ENCODE peak calls at places on chromosomes 3 and 15, in six cellular contexts. A is fibroblast of mammary gland, L is psoas muscle, H is AG10803, M is GM12878, K is testis. V is an unnamed sample.

GRCh38 chr15:82643992-82644391 is 3.2 kb downstream of the CPEB1 start:
- DNase-seq in H (no peak), L (no peak), M (no peak), A (no peak), K (no peak), V (no peak)

GRCh38 chr3:194265505-194265892 is 85.6 kb downstream of the CPN2 start:
- DNase-seq in M (no peak), K (peak), A (peak), H (peak), L (peak), V (peak)

GRCh38 chr3:44235604-44236484 is 5.8 kb upstream of the TOPAZ1 start:
- DNase-seq in H (peak), A (peak), M (peak), L (peak), K (peak), V (peak)

GRCh38 chr3:188165596-188165995 is 11.6 kb downstream of the LPP start:
- DNase-seq in K (no peak), L (no peak), M (no peak), A (peak), H (no peak), V (no peak)

GRCh38 chr3:178672263-178672662 is 136.0 kb downstream of the KCNMB2 start:
- DNase-seq in L (no peak), A (no peak), H (peak), M (no peak), K (no peak), V (no peak)

GRCh38 chr3:28053759-28054158 is 187.7 kb upstream of the CMC1 start:
- DNase-seq in K (no peak), L (no peak), M (no peak), A (peak), H (peak), V (no peak)

GRCh38 chr15:42215854-42216829 is 8.0 kb upstream of the VPS39 start:
- DNase-seq in K (no peak), M (no peak), L (no peak), A (peak), H (no peak), V (no peak)

GRCh38 chr15:75091814-75092213 is 68.4 kb downstream of the PPCDC start:
- DNase-seq in M (peak), L (no peak), K (no peak), H (peak), A (peak), V (peak)

GRCh38 chr15:60858511-60859085 is 370.5 kb downstream of the RORA start:
- DNase-seq in K (peak), M (no peak), L (no peak), H (peak), A (no peak), V (no peak)

GRCh38 chr15:101159096-101159935 is 92.5 kb downstream of the CHSY1 start:
- DNase-seq in H (no peak), A (no peak), L (no peak), M (no peak), K (no peak), V (no peak)

GRCh38 chr15:81296218-81296617 is 27.7 kb downstream of the STARD5 start:
- DNase-seq in A (no peak), M (no peak), L (no peak), K (no peak), H (no peak), V (no peak)

GRCh38 chr3:30347679-30348216 is 258.7 kb upstream of the TGFBR2 start:
- DNase-seq in H (peak), L (no peak), A (peak), M (no peak), K (no peak), V (no peak)

GRCh38 chr3:130814691-130815472 is 68.3 kb upstream of the PIK3R4 start:
- DNase-seq in H (no peak), K (no peak), A (no peak), L (no peak), M (no peak), V (no peak)

GRCh38 chr3:31250116-31250813 is 282.5 kb upstream of the STT3B start:
- DNase-seq in M (no peak), A (no peak), L (no peak), K (no peak), H (peak), V (no peak)

GRCh38 chr3:179661777-179662176 is 8.9 kb downstream of the USP13 start:
- DNase-seq in H (no peak), L (no peak), K (no peak), M (no peak), A (no peak), V (no peak)

GRCh38 chr3:193680220-193680619 is 87.2 kb downstream of the OPA1 start:
- DNase-seq in K (no peak), M (no peak), L (no peak), A (peak), H (peak), V (no peak)

GRCh38 chr3:99084156-99084555 is 182.7 kb upstream of the DCBLD2 start:
- DNase-seq in H (no peak), L (no peak), A (no peak), K (no peak), M (no peak), V (no peak)
- H3K4me3 ChIP-seq in H (no peak), L (no peak), A (no peak), K (no peak), M (no peak), V (no peak)

GRCh38 chr3:18987070-18987469 is 161.2 kb upstream of the KCNH8 start:
- DNase-seq in H (no peak), A (no peak), M (no peak), K (no peak), L (no peak), V (no peak)

GRCh38 chr3:18989237-18989812 is 159.0 kb upstream of the KCNH8 start:
- DNase-seq in H (no peak), A (no peak), L (no peak), K (no peak), M (no peak), V (no peak)

GRCh38 chr3:18982920-18983319 is 165.4 kb upstream of the KCNH8 start:
- DNase-seq in M (no peak), K (no peak), A (no peak), H (no peak), L (no peak), V (no peak)

GRCh38 chr3:18987862-18988447 is 160.4 kb upstream of the KCNH8 start:
- DNase-seq in L (no peak), H (no peak), A (no peak), K (no peak), M (no peak), V (no peak)

GRCh38 chr3:18988619-18989229 is 159.6 kb upstream of the KCNH8 start:
- DNase-seq in A (peak), K (no peak), L (no peak), M (no peak), H (no peak), V (peak)
- TF ChIP-seq CTCF in A (peak), K (peak), L (peak), M (peak), H (no peak), V (peak)

DNA sequence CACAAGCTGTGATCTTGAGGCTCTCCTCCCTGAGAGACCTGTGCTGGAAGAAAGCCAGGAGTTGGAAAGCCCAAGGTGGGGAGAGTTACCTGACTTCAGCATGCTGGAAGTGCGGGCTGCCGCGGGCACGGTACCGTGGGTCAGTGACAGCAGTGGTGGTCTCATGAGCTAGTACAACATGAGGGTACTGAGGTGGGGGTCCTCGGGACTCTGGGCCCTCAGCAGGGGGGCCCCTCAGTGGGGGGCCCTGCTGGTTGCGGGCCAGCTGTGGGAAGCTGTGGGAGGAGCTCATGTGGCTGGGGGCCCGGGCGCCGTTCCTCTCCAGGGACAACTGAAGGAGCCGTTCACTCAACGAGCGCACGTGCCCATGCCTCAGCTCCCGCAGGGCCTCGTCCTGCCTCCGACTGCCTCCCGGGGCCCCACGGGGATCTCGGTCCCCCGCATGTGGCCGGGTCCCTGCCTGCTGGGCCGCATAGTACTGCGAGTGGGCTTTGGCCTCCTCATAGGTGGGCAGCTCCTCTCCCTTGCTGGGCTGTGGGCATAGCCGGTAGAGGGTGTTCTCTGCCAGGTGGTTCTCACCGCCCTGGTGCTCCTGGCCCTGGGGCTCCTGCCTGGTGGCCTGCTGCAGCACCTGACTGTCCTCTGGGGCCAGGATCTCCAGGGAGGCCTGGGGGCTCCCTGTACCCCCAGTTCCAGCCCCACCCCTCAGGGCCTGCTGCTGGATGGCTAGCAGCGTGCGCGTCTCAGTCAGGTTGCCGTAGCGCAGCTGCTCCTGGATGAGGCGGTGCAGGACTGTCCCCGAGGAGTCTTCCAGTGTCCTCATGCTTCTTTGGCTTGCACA is 3.4 kb downstream of the AMOTL2 start:
- DNase-seq in H (peak), A (no peak), L (no peak), K (no peak), M (no peak), V (no peak)
- H3K4me3 ChIP-seq in H (peak), A (no peak), L (peak), K (no peak), M (no peak), V (peak)

GRCh38 chr3:157532529-157533297 is 29.5 kb upstream of the VEPH1 start:
- DNase-seq in H (peak), A (peak), K (no peak), M (peak), L (no peak), V (peak)
- TF ChIP-seq CTCF in H (peak), A (peak), K (peak), M (peak), L (peak), V (peak)

GRCh38 chr15:25329685-25330084 is 109.1 kb downstream of the UBE3A start:
- DNase-seq in A (no peak), K (no peak), L (no peak), H (no peak), M (no peak), V (no peak)
- H3K4me3 ChIP-seq in A (no peak), K (no peak), L (no peak), H (no peak), M (no peak), V (no peak)

DNA sequence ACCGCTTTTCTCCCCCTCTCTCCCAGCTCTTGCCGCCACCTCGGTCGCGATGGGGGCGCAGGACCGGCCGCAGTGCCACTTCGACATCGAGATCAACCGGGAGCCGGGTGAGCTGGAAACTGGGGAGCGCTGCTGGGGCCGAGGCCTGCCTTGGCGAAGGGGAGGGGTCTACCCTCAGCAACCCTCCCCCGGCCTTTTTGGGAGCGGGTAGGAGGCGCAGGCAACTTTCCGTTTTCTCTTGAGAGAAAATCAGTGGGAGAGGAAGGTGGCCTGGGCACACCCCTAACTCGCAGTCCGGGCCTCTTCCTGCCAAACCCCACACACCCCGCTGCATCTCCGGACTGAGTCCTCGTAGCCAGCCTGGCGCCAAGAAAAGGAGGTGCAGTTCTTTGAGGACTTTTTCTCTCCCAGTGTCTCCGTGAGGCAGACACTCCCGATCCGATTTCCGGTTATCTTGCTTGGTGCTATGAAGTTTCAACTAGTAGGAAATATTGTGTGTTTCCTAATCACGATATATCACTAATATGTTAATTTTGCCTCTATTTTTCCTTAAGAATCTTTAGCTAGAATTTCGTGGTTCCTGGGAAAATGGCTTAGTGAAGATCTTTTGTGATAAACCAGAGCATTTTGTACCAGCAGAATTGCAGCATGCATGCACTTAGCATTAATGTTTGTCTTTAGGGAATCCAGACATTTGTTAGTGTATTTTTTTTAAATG is 631 bp downstream of the NKTR start:
- DNase-seq in K (peak), M (no peak), L (peak), H (peak), A (peak), V (peak)
- TF ChIP-seq CTCF in K (peak), M (no peak), L (peak), H (peak), A (peak), V (no peak)

GRCh38 chr3:129593230-129593594 is 13.3 kb downstream of the PLXND1 start:
- DNase-seq in H (no peak), A (no peak), L (peak), K (no peak), M (no peak), V (no peak)
- H3K4me3 ChIP-seq in H (no peak), A (no peak), L (peak), K (no peak), M (no peak), V (no peak)

GRCh38 chr15:69476704-69477473 is 24.3 kb downstream of the RPLP1 start:
- DNase-seq in A (no peak), L (no peak), K (no peak), M (no peak), H (no peak), V (no peak)

GRCh38 chr15:69479971-69480370 is 27.4 kb downstream of the RPLP1 start:
- DNase-seq in K (no peak), L (no peak), M (no peak), H (no peak), A (no peak), V (no peak)

GRCh38 chr15:69480932-69481331 is 28.3 kb downstream of the RPLP1 start:
- DNase-seq in H (no peak), K (no peak), M (no peak), A (no peak), L (no peak), V (no peak)

GRCh38 chr15:69475769-69476358 is 23.2 kb downstream of the RPLP1 start:
- DNase-seq in M (no peak), A (peak), H (peak), K (peak), L (peak), V (peak)

GRCh38 chr15:69478259-69478687 is 25.7 kb downstream of the RPLP1 start:
- DNase-seq in H (peak), K (peak), L (peak), A (peak), M (no peak), V (peak)
- TF ChIP-seq CTCF in H (peak), K (peak), L (peak), A (peak), M (peak), V (peak)

GRCh38 chr3:134955874-134956273 is 160.8 kb downstream of the EPHB1 start:
- DNase-seq in H (no peak), M (no peak), K (no peak), A (no peak), L (no peak), V (no peak)
- H3K4me3 ChIP-seq in H (no peak), M (no peak), K (no peak), A (no peak), L (no peak), V (no peak)

GRCh38 chr3:136305879-136306278 is 55.7 kb downstream of the PCCB start:
- DNase-seq in K (no peak), M (peak), L (no peak), A (peak), H (peak), V (peak)
- TF ChIP-seq CTCF in K (no peak), M (peak), L (no peak), A (peak), H (peak), V (peak)